ENCODE peak calls at places on chromosomes 2 and 18, in eight cellular contexts. One of them, this sample, is unnamed.

GRCh38 chr2:237413293-237414055 is 490 bp downstream of the COL6A3 start:
- DNase-seq in fibroblast of pulmonary artery: peak
- DNase-seq in hypothalamus: no peak
- DNase-seq in GM13976: no peak
- DNase-seq in HFF-Myc: no peak
- DNase-seq in KG1: no peak
- DNase-seq in LoVo: no peak
- DNase-seq in cardiac fibroblast: no peak
- DNase-seq in this sample: no peak

GRCh38 chr2:142321706-142322280 is 191.0 kb upstream of the LRP1B start:
- DNase-seq in fibroblast of pulmonary artery: no peak
- DNase-seq in hypothalamus: no peak
- DNase-seq in GM13976: no peak
- DNase-seq in HFF-Myc: no peak
- DNase-seq in KG1: no peak
- DNase-seq in LoVo: peak
- DNase-seq in cardiac fibroblast: no peak
- DNase-seq in this sample: no peak

GRCh38 chr2:220279840-220280239 is 652.4 kb downstream of the SLC4A3 start:
- DNase-seq in fibroblast of pulmonary artery: peak
- DNase-seq in hypothalamus: no peak
- DNase-seq in GM13976: no peak
- DNase-seq in HFF-Myc: no peak
- DNase-seq in KG1: no peak
- DNase-seq in LoVo: no peak
- DNase-seq in cardiac fibroblast: peak
- DNase-seq in this sample: no peak

GRCh38 chr2:69767034-69767433 is 25.1 kb downstream of the ANXA4 start:
- DNase-seq in fibroblast of pulmonary artery: peak
- DNase-seq in hypothalamus: no peak
- DNase-seq in GM13976: no peak
- DNase-seq in HFF-Myc: peak
- DNase-seq in KG1: no peak
- DNase-seq in LoVo: no peak
- DNase-seq in cardiac fibroblast: peak
- DNase-seq in this sample: no peak

GRCh38 chr2:157046396-157046795 is 211.1 kb upstream of the GALNT5 start:
- DNase-seq in fibroblast of pulmonary artery: no peak
- DNase-seq in hypothalamus: no peak
- DNase-seq in GM13976: no peak
- DNase-seq in HFF-Myc: no peak
- DNase-seq in KG1: no peak
- DNase-seq in LoVo: no peak
- DNase-seq in cardiac fibroblast: no peak
- DNase-seq in this sample: no peak

GRCh38 chr2:159684796-159685195 is 27.5 kb upstream of the MARCHF7 start:
- DNase-seq in fibroblast of pulmonary artery: peak
- DNase-seq in hypothalamus: no peak
- DNase-seq in GM13976: no peak
- DNase-seq in HFF-Myc: peak
- DNase-seq in KG1: no peak
- DNase-seq in LoVo: peak
- DNase-seq in cardiac fibroblast: peak
- DNase-seq in this sample: no peak

GRCh38 chr2:210477496-210477895 is 937 bp upstream of the LANCL1 start:
- DNase-seq in fibroblast of pulmonary artery: peak
- DNase-seq in hypothalamus: no peak
- DNase-seq in GM13976: peak
- DNase-seq in HFF-Myc: peak
- DNase-seq in KG1: peak
- DNase-seq in LoVo: no peak
- DNase-seq in cardiac fibroblast: peak
- DNase-seq in this sample: no peak

GRCh38 chr2:212259236-212259635 is 279.4 kb downstream of the ERBB4 start:
- DNase-seq in fibroblast of pulmonary artery: no peak
- DNase-seq in hypothalamus: no peak
- DNase-seq in GM13976: no peak
- DNase-seq in HFF-Myc: no peak
- DNase-seq in KG1: no peak
- DNase-seq in LoVo: no peak
- DNase-seq in cardiac fibroblast: no peak
- DNase-seq in this sample: no peak

GRCh38 chr2:231699006-231699405 is 9.3 kb upstream of the PTMA start:
- DNase-seq in fibroblast of pulmonary artery: no peak
- DNase-seq in hypothalamus: no peak
- DNase-seq in GM13976: no peak
- DNase-seq in HFF-Myc: no peak
- DNase-seq in KG1: no peak
- DNase-seq in LoVo: no peak
- DNase-seq in cardiac fibroblast: no peak
- DNase-seq in this sample: no peak

GRCh38 chr2:19434413-19434812 is 76.0 kb upstream of the OSR1 start:
- DNase-seq in fibroblast of pulmonary artery: no peak
- DNase-seq in hypothalamus: no peak
- DNase-seq in GM13976: no peak
- DNase-seq in HFF-Myc: no peak
- DNase-seq in KG1: no peak
- DNase-seq in LoVo: no peak
- DNase-seq in cardiac fibroblast: no peak
- DNase-seq in this sample: no peak

GRCh38 chr2:13050764-13051163 is 334.0 kb downstream of the TRIB2 start:
- DNase-seq in fibroblast of pulmonary artery: peak
- DNase-seq in hypothalamus: no peak
- DNase-seq in GM13976: no peak
- DNase-seq in HFF-Myc: no peak
- DNase-seq in KG1: no peak
- DNase-seq in LoVo: peak
- DNase-seq in cardiac fibroblast: peak
- DNase-seq in this sample: no peak

GRCh38 chr2:168336786-168337388 is 89.5 kb upstream of the STK39 start:
- DNase-seq in fibroblast of pulmonary artery: no peak
- DNase-seq in hypothalamus: no peak
- DNase-seq in GM13976: peak
- DNase-seq in HFF-Myc: no peak
- DNase-seq in KG1: no peak
- DNase-seq in LoVo: peak
- DNase-seq in cardiac fibroblast: no peak
- DNase-seq in this sample: no peak

GRCh38 chr2:50751255-50752069 is 280.5 kb downstream of the NRXN1 start:
- DNase-seq in fibroblast of pulmonary artery: peak
- DNase-seq in hypothalamus: no peak
- DNase-seq in GM13976: no peak
- DNase-seq in HFF-Myc: no peak
- DNase-seq in KG1: no peak
- DNase-seq in LoVo: no peak
- DNase-seq in cardiac fibroblast: no peak
- DNase-seq in this sample: no peak

GRCh38 chr2:150097891-150098595 is 389.4 kb downstream of the RND3 start:
- DNase-seq in fibroblast of pulmonary artery: peak
- DNase-seq in hypothalamus: no peak
- DNase-seq in GM13976: no peak
- DNase-seq in HFF-Myc: no peak
- DNase-seq in KG1: no peak
- DNase-seq in LoVo: no peak
- DNase-seq in cardiac fibroblast: peak
- DNase-seq in this sample: no peak

GRCh38 chr18:36593641-36594040 is 235.2 kb downstream of the TPGS2 start:
- DNase-seq in fibroblast of pulmonary artery: no peak
- DNase-seq in hypothalamus: no peak
- DNase-seq in GM13976: no peak
- DNase-seq in HFF-Myc: no peak
- DNase-seq in KG1: no peak
- DNase-seq in LoVo: no peak
- DNase-seq in cardiac fibroblast: no peak
- DNase-seq in this sample: no peak